ENCODE peak calls at places on chromosomes 3 and 15, in five cellular contexts. One of them, this sample, is unnamed. For H3K4me1, the result is how much of the 10 kb centered on the place peaks cover.

GRCh38 chr3:71129611-71130515 is 453.7 kb downstream of the FOXP1 start:
- DNase-seq in stomach: no peak
- DNase-seq in tibial artery: no peak
- DNase-seq in heart left ventricle: no peak
- DNase-seq in PC-9: no peak
- DNase-seq in this sample: no peak

GRCh38 chr15:29516929-29517328 is 247.3 kb upstream of the NSMCE3 start:
- DNase-seq in stomach: no peak
- DNase-seq in PC-9: no peak
- DNase-seq in heart left ventricle: no peak
- DNase-seq in tibial artery: no peak
- DNase-seq in this sample: no peak

GRCh38 chr3:71095511-71096305 is 487.8 kb downstream of the FOXP1 start:
- DNase-seq in tibial artery: no peak
- DNase-seq in PC-9: no peak
- DNase-seq in stomach: no peak
- DNase-seq in heart left ventricle: no peak
- DNase-seq in this sample: no peak

GRCh38 chr15:69298697-69299441 is at the start of gene PAQR5:
- DNase-seq in PC-9: no peak
- DNase-seq in stomach: peak
- DNase-seq in heart left ventricle: peak
- DNase-seq in tibial artery: peak
- DNase-seq in this sample: peak

GRCh38 chr15:75065467-75065850 is 42.1 kb downstream of the PPCDC start:
- DNase-seq in stomach: no peak
- DNase-seq in heart left ventricle: no peak
- DNase-seq in tibial artery: no peak
- DNase-seq in PC-9: peak
- DNase-seq in this sample: peak

GRCh38 chr3:133413166-133414020 is 13.5 kb downstream of the BFSP2 start:
- DNase-seq in heart left ventricle: no peak
- DNase-seq in PC-9: peak
- DNase-seq in tibial artery: no peak
- DNase-seq in stomach: no peak
- DNase-seq in this sample: no peak

GRCh38 chr15:33226559-33227181 is 32.2 kb upstream of the FMN1 start:
- DNase-seq in tibial artery: no peak
- DNase-seq in stomach: peak
- DNase-seq in PC-9: no peak
- DNase-seq in heart left ventricle: peak
- DNase-seq in this sample: peak

GRCh38 chr15:101723161-101723873 is 956 bp downstream of the TARS3 start:
- DNase-seq in tibial artery: no peak
- DNase-seq in stomach: no peak
- DNase-seq in heart left ventricle: no peak
- DNase-seq in PC-9: no peak
- DNase-seq in this sample: no peak

GRCh38 chr15:68576253-68577236 is 2.2 kb upstream of the CORO2B start:
- DNase-seq in stomach: no peak
- DNase-seq in PC-9: no peak
- DNase-seq in heart left ventricle: no peak
- DNase-seq in tibial artery: no peak
- DNase-seq in this sample: no peak

GRCh38 chr3:142929109-142929508 is 34.4 kb downstream of the PAQR9 start:
- DNase-seq in PC-9: peak
- DNase-seq in tibial artery: no peak
- DNase-seq in stomach: peak
- DNase-seq in heart left ventricle: no peak
- DNase-seq in this sample: no peak

GRCh38 chr3:30586806-30587486 is 19.5 kb upstream of the TGFBR2 start:
- DNase-seq in heart left ventricle: no peak
- DNase-seq in tibial artery: no peak
- DNase-seq in PC-9: no peak
- DNase-seq in stomach: no peak
- DNase-seq in this sample: no peak

GRCh38 chr15:98776607-98777281 is 128.4 kb downstream of the IGF1R start:
- DNase-seq in PC-9: no peak
- DNase-seq in heart left ventricle: peak
- DNase-seq in stomach: peak
- DNase-seq in tibial artery: no peak
- DNase-seq in this sample: peak

GRCh38 chr3:42520906-42521305 is 18.5 kb downstream of the VIPR1 start:
- DNase-seq in heart left ventricle: no peak
- DNase-seq in stomach: no peak
- DNase-seq in tibial artery: no peak
- DNase-seq in PC-9: no peak
- DNase-seq in this sample: no peak

GRCh38 chr3:167473863-167474262 is at the start of gene SERPINI2:
- DNase-seq in heart left ventricle: no peak
- DNase-seq in PC-9: no peak
- DNase-seq in tibial artery: no peak
- DNase-seq in stomach: no peak
- DNase-seq in this sample: no peak

GRCh38 chr15:40100947-40101905 is 7.5 kb downstream of the BMF start:
- DNase-seq in PC-9: peak
- DNase-seq in stomach: no peak
- DNase-seq in heart left ventricle: no peak
- DNase-seq in tibial artery: peak
- DNase-seq in this sample: no peak

GRCh38 chr3:112003321-112004080 is 4.8 kb downstream of the TAGLN3 start:
- DNase-seq in stomach: no peak
- DNase-seq in tibial artery: no peak
- DNase-seq in PC-9: no peak
- DNase-seq in heart left ventricle: no peak
- DNase-seq in this sample: no peak

GRCh38 chr3:181008796-181009195 is 19.3 kb upstream of the DNAJC19 start:
- DNase-seq in PC-9: no peak
- DNase-seq in tibial artery: no peak
- DNase-seq in heart left ventricle: no peak
- DNase-seq in stomach: no peak
- DNase-seq in this sample: no peak

GRCh38 chr15:48392356-48392755 is 61.1 kb downstream of the DUT start:
- DNase-seq in stomach: no peak
- DNase-seq in PC-9: no peak
- DNase-seq in heart left ventricle: peak
- DNase-seq in tibial artery: peak
- DNase-seq in this sample: peak

GRCh38 chr3:22269827-22270226 is 518.8 kb upstream of the ZNF385D start:
- DNase-seq in PC-9: no peak
- DNase-seq in tibial artery: no peak
- DNase-seq in heart left ventricle: no peak
- DNase-seq in stomach: no peak
- DNase-seq in this sample: no peak

GRCh38 chr3:187567026-187567425 is 103.2 kb downstream of the SST start:
- DNase-seq in tibial artery: no peak
- DNase-seq in stomach: no peak
- DNase-seq in heart left ventricle: no peak
- DNase-seq in PC-9: no peak
- DNase-seq in this sample: no peak

GRCh38 chr3:6799264-6799915 is 61.5 kb upstream of the GRM7 start:
- DNase-seq in tibial artery: no peak
- DNase-seq in PC-9: no peak
- DNase-seq in stomach: peak
- DNase-seq in heart left ventricle: peak
- DNase-seq in this sample: peak

GRCh38 chr3:104596551-104596950 is 770.2 kb upstream of the ALCAM start:
- DNase-seq in tibial artery: no peak
- DNase-seq in stomach: no peak
- DNase-seq in PC-9: no peak
- DNase-seq in heart left ventricle: no peak
- DNase-seq in this sample: no peak

GRCh38 chr3:132253262-132253878 is 63.8 kb upstream of the ACP3 start:
- DNase-seq in PC-9: peak
- DNase-seq in tibial artery: no peak
- DNase-seq in heart left ventricle: peak
- DNase-seq in stomach: no peak
- DNase-seq in this sample: no peak

GRCh38 chr3:66593978-66594377 is 93.2 kb upstream of the LRIG1 start:
- DNase-seq in stomach: no peak
- DNase-seq in PC-9: peak
- DNase-seq in heart left ventricle: no peak
- DNase-seq in tibial artery: no peak
- DNase-seq in this sample: no peak

GRCh38 chr15:68424754-68425390 is 7.1 kb downstream of the ITGA11 start:
- DNase-seq in tibial artery: peak
- DNase-seq in stomach: no peak
- DNase-seq in heart left ventricle: no peak
- DNase-seq in PC-9: no peak
- DNase-seq in this sample: no peak

GRCh38 chr15:40277472-40277871 is 5.4 kb downstream of the ANKRD63 start:
- DNase-seq in PC-9: no peak
- DNase-seq in stomach: no peak
- DNase-seq in tibial artery: no peak
- DNase-seq in heart left ventricle: no peak
- DNase-seq in this sample: no peak

GRCh38 chr15:29356807-29357206 is 87.2 kb upstream of the NSMCE3 start:
- DNase-seq in heart left ventricle: no peak
- DNase-seq in tibial artery: no peak
- DNase-seq in PC-9: no peak
- DNase-seq in stomach: no peak
- DNase-seq in this sample: no peak

GRCh38 chr15:38605744-38606143 is 41.1 kb upstream of the RASGRP1 start:
- DNase-seq in tibial artery: no peak
- DNase-seq in stomach: no peak
- DNase-seq in heart left ventricle: no peak
- DNase-seq in PC-9: no peak
- DNase-seq in this sample: no peak

GRCh38 chr15:45179221-45179985 is 8.4 kb downstream of the SHF start:
- DNase-seq in stomach: peak
- DNase-seq in tibial artery: no peak
- DNase-seq in heart left ventricle: no peak
- DNase-seq in PC-9: no peak
- DNase-seq in this sample: peak

DNA sequence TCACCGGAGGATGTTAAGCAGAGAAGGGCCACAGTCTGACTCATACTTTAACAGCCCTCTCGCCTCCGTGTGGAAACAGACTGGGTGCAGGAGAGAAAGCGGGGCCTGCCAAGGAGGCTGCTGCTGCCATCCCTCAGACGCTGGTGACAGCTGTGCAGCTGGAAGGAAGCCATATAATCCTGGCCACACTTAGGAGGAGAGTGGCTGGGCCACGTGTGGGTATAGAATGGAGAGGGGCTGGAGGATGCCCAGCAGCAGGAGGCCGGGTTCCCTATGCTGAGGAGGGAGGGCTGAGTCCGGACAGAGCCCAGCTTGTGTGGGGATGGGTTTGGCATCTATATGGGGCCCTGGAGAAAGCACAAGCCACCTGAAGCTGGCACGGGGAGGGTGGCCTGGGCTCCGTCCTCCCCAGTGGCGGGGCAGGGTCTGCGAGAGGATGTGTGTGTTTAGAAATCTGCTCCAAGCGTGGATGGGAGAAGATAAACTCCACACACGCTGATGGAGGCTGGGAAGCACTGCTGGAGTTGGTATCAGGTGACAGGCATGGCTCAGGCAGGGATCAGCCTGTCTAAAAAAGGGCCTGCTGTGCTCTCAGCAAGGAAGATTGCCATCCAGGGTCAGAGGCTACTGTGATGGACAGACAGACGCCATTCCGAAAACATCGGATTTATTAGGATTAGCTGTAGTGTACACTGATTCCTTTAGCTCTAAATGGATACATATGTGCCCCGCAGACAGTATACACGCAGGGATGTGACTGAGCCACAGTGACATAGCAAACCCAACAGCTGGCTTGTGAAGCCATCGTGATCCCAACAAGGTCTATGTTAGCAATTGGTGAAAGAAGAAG is 15.9 kb downstream of the ABTB1 start:
- DNase-seq in PC-9: no peak
- DNase-seq in stomach: no peak
- DNase-seq in tibial artery: peak
- DNase-seq in heart left ventricle: peak
- DNase-seq in this sample: no peak
- H3K4me1 ChIP-seq in PC-9: under half
- H3K4me1 ChIP-seq in stomach: under half
- H3K4me1 ChIP-seq in tibial artery: under half
- H3K4me1 ChIP-seq in heart left ventricle: under half
- H3K4me1 ChIP-seq in this sample: under half

GRCh38 chr3:177351757-177352158 is 154.5 kb upstream of the TBL1XR1 start:
- DNase-seq in heart left ventricle: no peak
- DNase-seq in PC-9: no peak
- DNase-seq in stomach: no peak
- DNase-seq in tibial artery: no peak
- DNase-seq in this sample: no peak
- H3K4me1 ChIP-seq in heart left ventricle: under half
- H3K4me1 ChIP-seq in PC-9: under half
- H3K4me1 ChIP-seq in stomach: under half
- H3K4me1 ChIP-seq in tibial artery: under half
- H3K4me1 ChIP-seq in this sample: under half

DNA sequence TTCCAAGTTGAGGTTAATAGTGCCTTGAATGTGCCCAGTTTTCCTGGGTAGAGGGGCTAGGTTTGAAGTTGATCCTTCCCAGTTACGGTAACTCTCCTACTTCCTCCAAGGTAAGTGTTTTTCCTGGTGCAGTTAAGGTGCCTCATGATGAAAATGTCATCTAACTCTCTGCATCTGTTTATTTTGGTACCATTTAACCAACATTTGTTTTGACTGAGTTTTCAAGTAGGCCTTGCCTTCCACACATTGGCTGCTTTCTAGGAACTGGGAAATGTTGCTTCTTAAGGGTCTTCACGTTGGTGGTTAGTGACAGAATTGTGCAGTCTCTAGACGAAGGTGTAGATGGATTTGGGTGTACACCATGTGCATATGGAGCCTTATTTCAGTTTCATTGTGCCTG is 31.3 kb downstream of the USP3 start:
- DNase-seq in PC-9: no peak
- DNase-seq in heart left ventricle: no peak
- DNase-seq in stomach: no peak
- DNase-seq in tibial artery: no peak
- DNase-seq in this sample: no peak
- H3K4me1 ChIP-seq in PC-9: under half
- H3K4me1 ChIP-seq in heart left ventricle: under half
- H3K4me1 ChIP-seq in stomach: under half
- H3K4me1 ChIP-seq in tibial artery: under half
- H3K4me1 ChIP-seq in this sample: under half

GRCh38 chr3:188975612-188976314 is 196.0 kb upstream of the TPRG1 start:
- DNase-seq in PC-9: no peak
- DNase-seq in stomach: no peak
- DNase-seq in tibial artery: no peak
- DNase-seq in heart left ventricle: no peak
- DNase-seq in this sample: no peak

GRCh38 chr3:188974856-188975611 is 196.7 kb upstream of the TPRG1 start:
- DNase-seq in heart left ventricle: no peak
- DNase-seq in stomach: no peak
- DNase-seq in PC-9: no peak
- DNase-seq in tibial artery: no peak
- DNase-seq in this sample: no peak

GRCh38 chr3:188976407-188976806 is 195.4 kb upstream of the TPRG1 start:
- DNase-seq in PC-9: no peak
- DNase-seq in stomach: no peak
- DNase-seq in heart left ventricle: no peak
- DNase-seq in tibial artery: no peak
- DNase-seq in this sample: no peak

DNA sequence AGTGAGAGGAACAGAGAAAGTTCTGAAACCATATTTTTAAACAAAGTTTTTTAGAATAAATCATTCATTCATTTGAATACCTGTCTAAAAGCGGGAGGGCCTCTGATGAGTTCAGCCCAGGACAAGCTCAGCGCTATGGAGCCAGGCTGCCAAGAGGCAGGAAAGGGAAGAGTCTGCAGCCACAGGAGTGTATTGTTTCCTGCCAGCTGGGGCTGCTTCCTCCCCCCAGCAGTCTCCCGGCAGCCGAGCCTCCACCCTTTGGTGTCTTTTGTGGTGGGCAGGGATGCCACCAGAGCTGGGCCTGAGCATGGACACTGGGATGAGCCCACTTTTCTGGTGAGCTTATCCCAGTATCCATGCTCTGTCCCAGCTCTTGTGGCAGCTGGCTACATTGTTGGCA is 199.5 kb upstream of the TPRG1 start:
- DNase-seq in stomach: no peak
- DNase-seq in tibial artery: no peak
- DNase-seq in heart left ventricle: no peak
- DNase-seq in PC-9: no peak
- DNase-seq in this sample: no peak
- H3K4me1 ChIP-seq in stomach: under half
- H3K4me1 ChIP-seq in tibial artery: under half
- H3K4me1 ChIP-seq in heart left ventricle: under half
- H3K4me1 ChIP-seq in PC-9: under half
- H3K4me1 ChIP-seq in this sample: under half

This sample was measured in lung.